ENCODE peak calls at places on chromosomes 6 and 20, in nine cellular contexts. U is stimulated activated CD4-positive, alpha-beta T cell treated with anti-CD3 and anti-CD28 coated beads, Interleukin-1b, Interleukin-23, amount 100 ng/mL, for 1 hour; H is skeletal muscle cell; D is amygdala; F is astrocyte of the cerebellum; M is stimulated activated CD8-positive, alpha-beta memory T cell treated with anti-CD3 and anti-CD28 coated beads, Interleukin-2, amount 100 ng/mL, for 1 hour; R is brain microvascular endothelial cell; W is NAMALWA; Y is cardiac fibroblast. Z is an unnamed sample.

GRCh38 chr6:30938730-30939129 is 2.0 kb upstream of the MUCL3 start:
- DNase-seq in U (no peak), H (no peak), D (no peak), F (no peak), M (no peak), R (no peak), W (no peak), Y (no peak), Z (no peak)

GRCh38 chr20:31449511-31450128 is 9.2 kb downstream of the DEFB123 start:
- DNase-seq in U (no peak), H (no peak), D (no peak), F (no peak), M (no peak), R (no peak), W (no peak), Y (no peak), Z (no peak)

GRCh38 chr6:17938885-17939284 is 48.5 kb downstream of the KIF13A start:
- DNase-seq in U (no peak), H (peak; percentile 41), D (no peak), F (no peak), M (no peak), R (no peak), W (no peak), Y (peak; percentile 33), Z (no peak)

GRCh38 chr20:62117362-62117646 is 5.0 kb upstream of the LSM14B start:
- DNase-seq in U (no peak), H (no peak), D (no peak), F (no peak), M (no peak), R (no peak), W (no peak), Y (no peak), Z (no peak)

GRCh38 chr20:46975976-46976375 is 81.3 kb downstream of the EYA2 start:
- DNase-seq in U (no peak), H (no peak), D (no peak), F (no peak), M (no peak), R (no peak), W (no peak), Y (no peak), Z (no peak)

GRCh38 chr6:52420668-52421358 is 671 bp downstream of the EFHC1 start:
- DNase-seq in U (no peak), H (no peak), D (no peak), F (no peak), M (no peak), R (peak; percentile 28), W (no peak), Y (peak; percentile 48), Z (no peak)

GRCh38 chr20:5642155-5642981 is 107.8 kb upstream of the SHLD1 start:
- DNase-seq in U (no peak), H (no peak), D (no peak), F (no peak), M (no peak), R (no peak), W (no peak), Y (peak; percentile 91), Z (peak; percentile 59)

GRCh38 chr20:34547844-34548613 is 10.5 kb upstream of the MAP1LC3A start:
- DNase-seq in U (no peak), H (no peak), D (no peak), F (no peak), M (no peak), R (no peak), W (no peak), Y (no peak), Z (no peak)

GRCh38 chr20:17538517-17539170 is 7.5 kb upstream of the BFSP1 start:
- DNase-seq in U (no peak), H (no peak), D (no peak), F (no peak), M (no peak), R (peak; percentile 58), W (peak; percentile 42), Y (no peak), Z (no peak)

GRCh38 chr20:59095140-59095539 is 52.6 kb upstream of the PRELID3B start:
- DNase-seq in U (no peak), H (no peak), D (no peak), F (no peak), M (no peak), R (no peak), W (no peak), Y (no peak), Z (no peak)

GRCh38 chr6:13924949-13925881 is at the start of gene RNF182:
- DNase-seq in U (no peak), H (no peak), D (no peak), F (no peak), M (no peak), R (no peak), W (no peak), Y (no peak), Z (no peak)

GRCh38 chr20:33372993-33373441 is 28.3 kb downstream of the CDK5RAP1 start:
- DNase-seq in U (no peak), H (no peak), D (no peak), F (no peak), M (no peak), R (no peak), W (no peak), Y (no peak), Z (no peak)

GRCh38 chr6:16404456-16404855 is 166.1 kb downstream of the GMPR start:
- DNase-seq in U (no peak), H (no peak), D (no peak), F (no peak), M (no peak), R (no peak), W (no peak), Y (no peak), Z (no peak)

GRCh38 chr20:30922129-30922528 is 335.3 kb upstream of the DEFB115 start:
- DNase-seq in U (no peak), H (no peak), D (no peak), F (no peak), M (no peak), R (no peak), W (no peak), Y (no peak), Z (no peak)

GRCh38 chr20:6976096-6976495 is 208.6 kb downstream of the BMP2 start:
- DNase-seq in U (no peak), H (no peak), D (no peak), F (no peak), M (no peak), R (no peak), W (no peak), Y (no peak), Z (no peak)

GRCh38 chr20:46311719-46312074 is 3.4 kb upstream of the CDH22 start:
- DNase-seq in U (no peak), H (no peak), D (no peak), F (no peak), M (no peak), R (no peak), W (no peak), Y (no peak), Z (no peak)

GRCh38 chr20:45345104-45345936 is 2.9 kb downstream of the SDC4 start:
- DNase-seq in U (no peak), H (no peak), D (no peak), F (no peak), M (no peak), R (no peak), W (no peak), Y (no peak), Z (no peak)

GRCh38 chr6:119479860-119480655 is 130.5 kb upstream of the MAN1A1 start:
- DNase-seq in U (no peak), H (peak; percentile 55), D (no peak), F (peak; percentile 12), M (no peak), R (peak; percentile 9), W (no peak), Y (peak; percentile 86), Z (peak; percentile 41)

GRCh38 chr20:11368965-11369711 is 548.6 kb upstream of the BTBD3 start:
- DNase-seq in U (no peak), H (no peak), D (no peak), F (no peak), M (no peak), R (no peak), W (no peak), Y (no peak), Z (no peak)

GRCh38 chr20:44247676-44248419 is 740 bp downstream of the GDAP1L1 start:
- DNase-seq in U (no peak), H (peak; percentile 1), D (no peak), F (peak; percentile 3), M (no peak), R (peak; percentile 7), W (peak; percentile 57), Y (peak; percentile 43), Z (no peak)

GRCh38 chr20:52598306-52598705 is 373.9 kb upstream of the TSHZ2 start:
- DNase-seq in U (no peak), H (no peak), D (no peak), F (no peak), M (no peak), R (no peak), W (no peak), Y (no peak), Z (no peak)

GRCh38 chr6:125149256-125150144 is 4.1 kb upstream of the TPD52L1 start:
- DNase-seq in U (no peak), H (no peak), D (no peak), F (peak; percentile 61), M (no peak), R (peak; percentile 50), W (no peak), Y (no peak), Z (no peak)

GRCh38 chr6:107064579-107065065 is 36.6 kb downstream of the MTRES1 start:
- DNase-seq in U (no peak), H (peak; percentile 62), D (no peak), F (peak; percentile 83), M (no peak), R (peak; percentile 81), W (no peak), Y (peak; percentile 87), Z (peak; percentile 45)

GRCh38 chr6:42387336-42387735 is 64.4 kb downstream of the TRERF1 start:
- DNase-seq in U (no peak), H (no peak), D (no peak), F (no peak), M (no peak), R (no peak), W (no peak), Y (no peak), Z (no peak)

GRCh38 chr6:152048921-152049320 is 241.4 kb downstream of the ESR1 start:
- DNase-seq in U (no peak), H (no peak), D (no peak), F (no peak), M (no peak), R (no peak), W (no peak), Y (no peak), Z (no peak)

GRCh38 chr6:87757792-87758191 is 55.8 kb upstream of the AKIRIN2 start:
- DNase-seq in U (no peak), H (no peak), D (no peak), F (no peak), M (no peak), R (no peak), W (no peak), Y (no peak), Z (no peak)

GRCh38 chr20:58813369-58813768 is 37.3 kb downstream of the GNAS-AS1 start:
- DNase-seq in U (no peak), H (no peak), D (no peak), F (no peak), M (no peak), R (no peak), W (no peak), Y (no peak), Z (no peak)

Z was measured in AG09309.